ENCODE peak calls at places on chromosomes 5 and 9, in ten cellular contexts. K is thyroid gland; I is endodermal cell; H is pancreas; G is esophagus squamous epithelium; Y is Panc1; Z is left lung; J is CD4-positive, alpha-beta T cell; A is A673; V is PC-3. O is an unnamed sample.

GRCh38 chr9:126696764-126697145 is 83.0 kb downstream of the LMX1B start:
- DNase-seq in H (no peak), G (no peak), V (no peak), I (peak; percentile 49), Z (no peak), A (no peak), Y (no peak), J (no peak), K (no peak), O (no peak)

GRCh38 chr9:38035873-38036272 is 33.2 kb downstream of the SHB start:
- DNase-seq in V (peak; percentile 72), H (no peak), J (no peak), K (no peak), Z (peak; percentile 17), I (no peak), Y (no peak), G (no peak), A (peak; percentile 75), O (peak; percentile 41)

GRCh38 chr5:91269198-91269597 is 113.9 kb downstream of the ARRDC3 start:
- DNase-seq in H (no peak), Z (no peak), I (no peak), G (no peak), Y (no peak), J (no peak), V (no peak), A (no peak), K (no peak), O (no peak)

GRCh38 chr9:126376311-126376902 is 49.8 kb downstream of the MVB12B start:
- DNase-seq in Y (no peak), J (no peak), I (peak; percentile 60), Z (no peak), K (no peak), H (no peak), A (no peak), V (no peak), G (no peak), O (no peak)

GRCh38 chr5:171418982-171419662 is at the start of gene FGF18:
- DNase-seq in Z (no peak), H (no peak), K (peak; percentile 46), G (no peak), A (peak; percentile 74), I (peak; percentile 92), V (peak; percentile 50), Y (no peak), J (no peak), O (no peak)

GRCh38 chr5:169147542-169147941 is 153.4 kb downstream of the SLIT3 start:
- DNase-seq in Z (no peak), Y (no peak), A (no peak), H (no peak), I (no peak), J (no peak), K (no peak), V (no peak), G (no peak), O (no peak)

GRCh38 chr5:88298425-88298824 is 29.8 kb upstream of the TMEM161B start:
- DNase-seq in G (no peak), V (peak; percentile 12), Z (no peak), J (no peak), Y (no peak), H (no peak), I (no peak), A (no peak), K (no peak), O (peak; percentile 18)

GRCh38 chr5:50966986-50967385 is 300.5 kb downstream of the PARP8 start:
- DNase-seq in K (no peak), Z (no peak), I (no peak), G (no peak), A (no peak), H (no peak), J (no peak), Y (no peak), V (no peak), O (no peak)

GRCh38 chr9:136182422-136182790 is 22.5 kb downstream of the LHX3 start:
- DNase-seq in V (no peak), H (no peak), Z (no peak), Y (no peak), G (no peak), I (no peak), J (no peak), A (no peak), K (no peak), O (no peak)
- H3K27me3 ChIP-seq in V (peaks cover 9% of the 10 kb centered on the region), H (no peaks in the 10 kb centered on the region), Z (peaks cover 83% of the 10 kb centered on the region), Y (no peaks in the 10 kb centered on the region), G (peaks cover 93% of the 10 kb centered on the region), I (no peaks in the 10 kb centered on the region), J (peaks cover 5% of the 10 kb centered on the region), A (no peaks in the 10 kb centered on the region), K (no peaks in the 10 kb centered on the region), O (peaks cover 57% of the 10 kb centered on the region)

DNA sequence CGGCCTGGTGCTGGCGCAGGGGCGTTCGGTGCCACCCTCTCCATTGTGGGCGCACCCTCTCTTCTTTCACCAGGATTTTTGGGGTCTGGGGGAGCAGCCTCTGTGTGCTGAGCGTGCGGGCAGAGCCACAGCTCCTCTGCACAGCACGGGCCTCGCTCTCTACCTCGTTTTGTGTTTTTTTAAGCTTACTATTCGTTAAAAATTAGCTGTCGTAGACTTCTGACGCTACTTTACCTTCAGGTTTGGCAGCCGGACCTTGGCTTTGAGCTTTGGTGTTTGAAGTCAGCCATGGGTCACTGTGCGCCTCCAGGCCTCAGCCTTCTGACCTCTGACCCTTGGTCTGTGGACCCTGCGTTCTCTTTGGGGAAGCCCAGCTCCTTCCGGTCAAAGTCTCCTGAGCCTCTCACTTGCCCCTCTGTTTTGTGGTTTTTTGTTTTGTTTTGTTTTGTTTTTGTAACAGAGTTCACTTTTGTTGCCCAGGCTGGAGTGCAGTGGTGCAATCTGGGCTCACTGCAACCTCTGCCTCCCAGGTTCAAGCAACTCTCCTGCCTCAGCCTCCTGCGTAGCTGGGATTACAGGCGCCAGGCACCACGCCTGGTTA is 88.2 kb upstream of the CACNA1B start:
- DNase-seq in K (no peak), I (no peak), A (no peak), G (no peak), H (no peak), V (no peak), J (no peak), Z (no peak), Y (no peak), O (no peak)
- TF ChIP-seq CTCF in K (no peak), I (no peak), A (no peak), G (no peak), H (no peak), V (no peak), J (no peak), Z (no peak), Y (no peak), O (no peak)

GRCh38 chr5:113394658-113395057 is 40.1 kb downstream of the TSSK1B start:
- DNase-seq in Y (no peak), A (no peak), Z (no peak), V (no peak), H (no peak), I (no peak), K (no peak), J (no peak), G (no peak), O (no peak)
- H3K27ac ChIP-seq in Y (no peak overlapping the region), A (no peak overlapping the region), Z (no peak overlapping the region), V (no peak overlapping the region), H (no peak overlapping the region), I (no peak overlapping the region), K (no peak overlapping the region), J (no peak overlapping the region), G (no peak overlapping the region), O (no peak overlapping the region)

DNA sequence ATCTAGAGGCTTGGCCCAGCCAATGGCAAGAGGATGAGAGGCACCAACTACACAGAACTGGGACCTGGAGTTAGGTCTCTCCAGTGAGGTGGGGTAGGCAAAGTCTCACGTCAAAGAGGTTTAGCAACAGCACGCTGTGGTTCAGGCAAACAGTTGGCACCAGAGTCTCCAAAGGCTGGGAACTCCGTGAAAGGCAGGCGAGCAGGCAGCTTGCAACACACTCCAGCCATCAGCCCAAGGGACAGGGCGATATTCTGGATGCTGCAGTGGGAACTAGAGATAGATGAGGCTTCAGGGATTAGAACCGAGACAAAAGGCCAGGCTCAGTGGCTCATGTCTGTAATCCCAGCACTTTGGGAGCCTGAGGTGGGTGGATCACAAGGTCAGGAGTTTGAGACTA is 129.1 kb downstream of the PDZD2 start:
- DNase-seq in I (no peak), Z (no peak), J (no peak), H (no peak), K (no peak), G (no peak), A (no peak), V (no peak), Y (no peak), O (no peak)
- H3K27me3 ChIP-seq in I (no peaks in the 10 kb centered on the region), Z (no peaks in the 10 kb centered on the region), J (no peaks in the 10 kb centered on the region), H (no peaks in the 10 kb centered on the region), K (no peaks in the 10 kb centered on the region), G (no peaks in the 10 kb centered on the region), A (peaks cover 5% of the 10 kb centered on the region), V (peaks cover 66% of the 10 kb centered on the region), Y (peaks cover 15% of the 10 kb centered on the region), O (no peaks in the 10 kb centered on the region)

O was measured in AG04450.